ENCODE peak calls at places on chromosomes 4 and X, in four cellular contexts. One of them, this sample, is unnamed.

GRCh38 chr4:8303485-8304281 is 34.1 kb downstream of the HTRA3 start:
- DNase-seq in ACHN: peak
- DNase-seq in bronchial epithelial cell: peak
- DNase-seq in cardiac septum: peak
- DNase-seq in this sample: no peak

GRCh38 chrX:37332987-37333658 is 16.0 kb upstream of the PRRG1 start:
- DNase-seq in bronchial epithelial cell: no peak
- DNase-seq in ACHN: no peak
- DNase-seq in cardiac septum: no peak
- DNase-seq in this sample: no peak

GRCh38 chr4:57191523-57192034 is 81.4 kb upstream of the IGFBP7 start:
- DNase-seq in cardiac septum: no peak
- DNase-seq in ACHN: no peak
- DNase-seq in bronchial epithelial cell: no peak
- DNase-seq in this sample: no peak

GRCh38 chrX:145856181-145856580 is 38.6 kb downstream of the SLITRK2 start:
- DNase-seq in ACHN: no peak
- DNase-seq in cardiac septum: no peak
- DNase-seq in bronchial epithelial cell: no peak
- DNase-seq in this sample: no peak

GRCh38 chr4:86910820-86911684 is 18.8 kb upstream of the C4orf36 start:
- DNase-seq in cardiac septum: no peak
- DNase-seq in ACHN: no peak
- DNase-seq in bronchial epithelial cell: no peak
- DNase-seq in this sample: no peak

GRCh38 chrX:30308263-30309138 is 689 bp downstream of the NR0B1 start:
- DNase-seq in ACHN: peak
- DNase-seq in bronchial epithelial cell: no peak
- DNase-seq in cardiac septum: no peak
- DNase-seq in this sample: no peak

GRCh38 chr4:84966382-84967291 is at the start of gene WDFY3:
- DNase-seq in ACHN: peak
- DNase-seq in cardiac septum: peak
- DNase-seq in bronchial epithelial cell: peak
- DNase-seq in this sample: no peak

GRCh38 chr4:154491341-154491679 is 289 bp downstream of the DCHS2 start:
- DNase-seq in bronchial epithelial cell: peak
- DNase-seq in cardiac septum: no peak
- DNase-seq in ACHN: peak
- DNase-seq in this sample: no peak

GRCh38 chrX:51608071-51608470 is 10.6 kb downstream of the CENPVL3 start:
- DNase-seq in cardiac septum: no peak
- DNase-seq in ACHN: no peak
- DNase-seq in bronchial epithelial cell: peak
- DNase-seq in this sample: no peak

GRCh38 chrX:7067266-7067665 is 80.2 kb upstream of the STS start:
- DNase-seq in ACHN: no peak
- DNase-seq in bronchial epithelial cell: no peak
- DNase-seq in cardiac septum: no peak
- DNase-seq in this sample: no peak

GRCh38 chrX:149512225-149512885 is 7.2 kb upstream of the IDS start:
- DNase-seq in ACHN: peak
- DNase-seq in bronchial epithelial cell: peak
- DNase-seq in cardiac septum: peak
- DNase-seq in this sample: peak

GRCh38 chr4:141797966-141798365 is 161.6 kb downstream of the IL15 start:
- DNase-seq in ACHN: no peak
- DNase-seq in cardiac septum: no peak
- DNase-seq in bronchial epithelial cell: peak
- DNase-seq in this sample: no peak

GRCh38 chr4:183906736-183907651 is 1.9 kb downstream of the STOX2 start:
- DNase-seq in ACHN: no peak
- DNase-seq in bronchial epithelial cell: no peak
- DNase-seq in cardiac septum: no peak
- DNase-seq in this sample: no peak

GRCh38 chrX:68490644-68491043 is 8.2 kb upstream of the YIPF6 start:
- DNase-seq in bronchial epithelial cell: peak
- DNase-seq in cardiac septum: no peak
- DNase-seq in ACHN: peak
- DNase-seq in this sample: no peak

GRCh38 chr4:26073886-26074560 is 160.0 kb downstream of the SMIM20 start:
- DNase-seq in ACHN: no peak
- DNase-seq in cardiac septum: no peak
- DNase-seq in bronchial epithelial cell: no peak
- DNase-seq in this sample: no peak

GRCh38 chr4:153645183-153645582 is 38.9 kb upstream of the TLR2 start:
- DNase-seq in ACHN: no peak
- DNase-seq in cardiac septum: no peak
- DNase-seq in bronchial epithelial cell: no peak
- DNase-seq in this sample: no peak

GRCh38 chr4:15568814-15569213 is 86.3 kb downstream of the FBXL5 start:
- DNase-seq in bronchial epithelial cell: no peak
- DNase-seq in ACHN: no peak
- DNase-seq in cardiac septum: no peak
- DNase-seq in this sample: no peak

GRCh38 chr4:14809203-14809602 is 193.1 kb upstream of the CPEB2 start:
- DNase-seq in ACHN: no peak
- DNase-seq in cardiac septum: no peak
- DNase-seq in bronchial epithelial cell: no peak
- DNase-seq in this sample: no peak

This sample was measured in activated T-helper 2 cell treated with anti-CD3 and anti-CD28 coated beads, Interferon-gamma antibody, Interleukin-2, Interleukin-4, amounts not matched to agents 10 μg/mL and 5 μg/mL and 100 μg/mL, durations not matched to agents 14 hours and 24 hours and 36 hours.